ENCODE peak calls at places on chromosomes 13 and 19, in five cellular contexts. L is A549, N is HCT116, F is GM12878, T is K562. H is an unnamed sample.
A peak's percentile ranks its signal among the peaks of the same experiment; 100 is the strongest.

GRCh38 chr19:4657835-4658234 is 12.3 kb downstream of the MYDGF start:
- DNase-seq in L (no peak), N (no peak), F (no peak), T (no peak), H (no peak)

GRCh38 chr19:54459282-54460229 is 4.0 kb downstream of the LENG9 start:
- DNase-seq in L (no peak), N (no peak), F (no peak), T (no peak), H (no peak)

GRCh38 chr13:100235311-100235901 is 146.5 kb downstream of the PCCA start:
- DNase-seq in L (peak; percentile 23), N (peak; percentile 45), F (no peak), T (peak; percentile 25), H (peak; percentile 60)

GRCh38 chr13:68173111-68173510 is 943.0 kb upstream of the PCDH9 start:
- DNase-seq in L (no peak), N (no peak), F (no peak), T (no peak), H (no peak)

GRCh38 chr13:100707818-100708740 is 33.5 kb upstream of the TMTC4 start:
- DNase-seq in L (no peak), N (no peak), F (no peak), T (no peak), H (no peak)

GRCh38 chr13:30340367-30341184 is 33.2 kb upstream of the KATNAL1 start:
- DNase-seq in L (no peak), N (peak; percentile 16), F (no peak), T (peak; percentile 66), H (no peak)

GRCh38 chr19:8517551-8518442 is 3.8 kb upstream of the ZNF414 start:
- DNase-seq in L (no peak), N (no peak), F (no peak), T (no peak), H (no peak)

GRCh38 chr13:35481777-35482176 is 5.3 kb upstream of the MAB21L1 start:
- DNase-seq in L (no peak), N (no peak), F (no peak), T (no peak), H (no peak)

GRCh38 chr19:42175952-42176648 is 41.4 kb downstream of the DEDD2 start:
- DNase-seq in L (peak; percentile 69), N (no peak), F (no peak), T (no peak), H (no peak)

GRCh38 chr13:106661236-106661635 is 93.3 kb upstream of the ARGLU1 start:
- DNase-seq in L (no peak), N (no peak), F (no peak), T (no peak), H (no peak)

GRCh38 chr13:28449826-28450773 is 44.8 kb downstream of the FLT1 start:
- DNase-seq in L (no peak), N (no peak), F (no peak), T (no peak), H (no peak)

GRCh38 chr13:111153977-111154332 is 38.8 kb downstream of the ARHGEF7 start:
- DNase-seq in L (peak; percentile 14), N (no peak), F (no peak), T (peak; percentile 45), H (peak; percentile 38)

GRCh38 chr13:41306271-41307150 is 4.6 kb upstream of the NAA16 start:
- DNase-seq in L (no peak), N (no peak), F (no peak), T (no peak), H (no peak)

GRCh38 chr19:16330368-16330801 is 5.8 kb downstream of the KLF2 start:
- DNase-seq in L (peak; percentile 72), N (peak; percentile 88), F (no peak), T (peak; percentile 77), H (peak; percentile 27)

GRCh38 chr19:21604941-21605548 is 99.6 kb downstream of the ZNF429 start:
- DNase-seq in L (no peak), N (no peak), F (no peak), T (no peak), H (no peak)

GRCh38 chr13:30142502-30143211 is 164.7 kb downstream of the KATNAL1 start:
- DNase-seq in L (peak; percentile 22), N (peak; percentile 21), F (no peak), T (no peak), H (peak; percentile 6)

GRCh38 chr19:19256072-19256969 is 16.8 kb downstream of the TM6SF2 start:
- DNase-seq in L (no peak), N (no peak), F (no peak), T (no peak), H (peak; percentile 31)

GRCh38 chr19:4524808-4525562 is 6.7 kb upstream of the PLIN4 start:
- DNase-seq in L (peak; percentile 63), N (peak; percentile 8), F (no peak), T (peak; percentile 76), H (no peak)

GRCh38 chr13:98313938-98314292 is 136.8 kb upstream of the RNF113B start:
- DNase-seq in L (no peak), N (no peak), F (no peak), T (no peak), H (no peak)

GRCh38 chr19:13094771-13095392 is 7.8 kb downstream of the LYL1 start:
- DNase-seq in L (no peak), N (no peak), F (no peak), T (peak; percentile 51), H (no peak)

GRCh38 chr13:30665638-30666037 is 47.9 kb downstream of the USPL1 start:
- DNase-seq in L (no peak), N (no peak), F (no peak), T (no peak), H (no peak)

GRCh38 chr19:2613507-2614295 is 88.8 kb downstream of the GNG7 start:
- DNase-seq in L (no peak), N (no peak), F (no peak), T (peak; percentile 66), H (no peak)

GRCh38 chr13:113585828-113586355 is 1.3 kb downstream of the TFDP1 start:
- DNase-seq in L (no peak), N (no peak), F (no peak), T (peak; percentile 23), H (no peak)

GRCh38 chr19:8631425-8631819 is 989 bp downstream of the NFILZ start:
- DNase-seq in L (peak; percentile 61), N (no peak), F (no peak), T (no peak), H (peak; percentile 86)

GRCh38 chr13:27967203-27967735 is 1.8 kb downstream of the CDX2 start:
- DNase-seq in L (no peak), N (no peak), F (no peak), T (no peak), H (no peak)

GRCh38 chr13:40230833-40231266 is 435.6 kb downstream of the FOXO1 start:
- DNase-seq in L (no peak), N (no peak), F (no peak), T (no peak), H (no peak)

GRCh38 chr13:31236211-31236786 is 36.5 kb downstream of the B3GLCT start:
- DNase-seq in L (no peak), N (peak; percentile 15), F (no peak), T (peak; percentile 13), H (peak; percentile 31)

GRCh38 chr19:31231181-31231580 is 118.1 kb downstream of the TSHZ3 start:
- DNase-seq in L (no peak), N (no peak), F (no peak), T (no peak), H (no peak)

GRCh38 chr13:77448689-77449088 is 86.8 kb upstream of the SCEL start:
- DNase-seq in L (no peak), N (no peak), F (no peak), T (no peak), H (no peak)

GRCh38 chr13:26663801-26664200 is 96.8 kb downstream of the GPR12 start:
- DNase-seq in L (no peak), N (no peak), F (no peak), T (no peak), H (no peak)

GRCh38 chr13:93723316-93723715 is 496.7 kb downstream of the GPC6 start:
- DNase-seq in L (no peak), N (no peak), F (no peak), T (no peak), H (no peak)

GRCh38 chr13:24654741-24655140 is 25.5 kb upstream of the ATP12A start:
- DNase-seq in L (no peak), N (no peak), F (no peak), T (no peak), H (no peak)

GRCh38 chr19:934865-935422 is 9.1 kb downstream of the ARID3A start:
- DNase-seq in L (no peak), N (no peak), F (no peak), T (no peak), H (peak; percentile 88)

GRCh38 chr13:52012512-52012836 is 276 bp downstream of the ALG11 start:
- DNase-seq in L (no peak), N (no peak), F (no peak), T (no peak), H (no peak)

GRCh38 chr13:52016296-52016695 is 4.1 kb downstream of the ALG11 start:
- DNase-seq in L (no peak), N (no peak), F (no peak), T (no peak), H (no peak)

GRCh38 chr13:52010890-52011689 is at the start of gene ATP7B:
- DNase-seq in L (peak; percentile 31), N (no peak), F (no peak), T (peak; percentile 29), H (peak; percentile 49)

GRCh38 chr13:52009985-52010384 is 1.3 kb downstream of the ATP7B start:
- DNase-seq in L (no peak), N (no peak), F (no peak), T (peak; percentile 26), H (no peak)

GRCh38 chr13:52011690-52012511 is at the start of gene ALG11:
- DNase-seq in L (peak; percentile 86), N (peak; percentile 94), F (peak; percentile 94), T (peak; percentile 97), H (peak; percentile 97)
- TF ChIP-seq POLR2A in L (peak; percentile 78), N (no peak), F (peak; percentile 92), T (peak; percentile 86), H (peak; percentile 90)

GRCh38 chr13:33610471-33611015 is 207.4 kb upstream of the RFC3 start:
- DNase-seq in L (no peak), N (no peak), F (no peak), T (peak; percentile 11), H (peak; percentile 95)
- TF ChIP-seq REST in L (no peak), N (no peak), F (no peak), T (no peak), H (no peak)

DNA sequence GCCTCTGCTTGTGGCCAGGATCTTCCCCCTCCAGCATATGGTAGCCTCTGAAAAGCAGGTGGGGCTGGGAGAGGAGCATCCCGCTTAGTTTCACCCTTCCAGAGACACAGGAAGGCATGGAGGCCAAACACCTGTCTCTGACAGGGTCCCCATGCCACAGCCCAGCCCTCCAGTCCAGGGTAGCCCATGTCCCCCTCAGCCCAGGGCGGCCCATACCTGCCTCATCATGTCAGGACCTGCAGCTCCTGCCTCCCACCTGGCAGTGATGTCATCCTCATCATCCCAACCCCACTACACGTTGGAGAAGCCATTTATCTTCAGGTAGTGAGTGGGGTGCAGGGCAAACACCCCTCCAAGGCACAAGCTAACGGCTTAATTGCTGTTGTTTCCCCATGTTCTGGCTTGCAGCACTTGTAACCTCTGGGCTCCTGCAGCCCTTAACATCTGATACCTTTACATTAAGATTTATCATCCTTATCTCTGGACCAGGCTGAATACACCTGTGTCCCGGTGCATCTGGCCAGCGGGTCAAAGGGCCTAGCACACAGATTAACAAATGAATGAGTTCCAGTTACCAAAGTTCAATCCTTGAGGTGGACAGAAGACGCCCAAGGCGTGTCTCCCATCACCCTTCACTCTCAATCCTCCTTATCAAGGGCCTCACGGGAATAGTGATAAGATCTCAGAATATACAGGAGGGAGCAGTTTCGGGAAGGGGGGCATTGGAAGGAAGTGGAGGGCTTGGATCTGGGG is 22.2 kb downstream of the ZNF175 start:
- DNase-seq in L (no peak), N (no peak), F (no peak), T (no peak), H (no peak)
- TF ChIP-seq POLR2A in L (no peak), N (no peak), F (no peak), T (no peak), H (no peak)

GRCh38 chr19:45883881-45884681 is 1.9 kb downstream of the IRF2BP1 start:
- DNase-seq in L (no peak), N (no peak), F (no peak), T (no peak), H (no peak)
- TF ChIP-seq REST in L (no peak), N (no peak), F (no peak), T (no peak), H (no peak)

H was measured in HepG2.